ENCODE peak calls at places on chromosomes 13 and 19, in ten cellular contexts. T, A, Z, Q, B, W, F, S, K and N are unnamed samples.
A peak's percentile ranks its signal among the peaks of the same experiment; 100 is the strongest.

GRCh38 chr13:110706570-110707378 is 858 bp upstream of the CARS2 start:
- DNase-seq in F (no peak), S (no peak), W (no peak), K (no peak), B (no peak), A (no peak), Z (no peak), T (no peak), Q (no peak), N (no peak)

GRCh38 chr13:73038064-73038463 is 20.7 kb upstream of the KLF5 start:
- DNase-seq in S (no peak), B (no peak), Q (no peak), T (no peak), Z (no peak), A (no peak), K (no peak), W (no peak), F (no peak), N (no peak)

GRCh38 chr19:2235396-2236284 is 489 bp downstream of the PLEKHJ1 start:
- DNase-seq in B (no peak), F (no peak), Z (no peak), W (peak; percentile 79), K (no peak), Q (no peak), S (peak; percentile 58), T (peak; percentile 86), A (no peak), N (no peak)

GRCh38 chr13:112229992-112230872 is 145.9 kb upstream of the SPACA7 start:
- DNase-seq in Q (no peak), K (no peak), Z (no peak), F (no peak), B (no peak), W (no peak), A (no peak), T (no peak), S (no peak), N (no peak)

GRCh38 chr19:17555929-17556813 is 722 bp downstream of the COLGALT1 start:
- DNase-seq in Z (peak; percentile 43), K (peak; percentile 59), S (peak; percentile 74), B (no peak), Q (peak; percentile 77), T (peak; percentile 81), F (no peak), W (peak; percentile 69), A (no peak), N (no peak)

GRCh38 chr19:2096543-2097329 is at the start of gene IZUMO4:
- DNase-seq in K (peak; percentile 98), T (peak; percentile 100), B (peak; percentile 94), Q (peak; percentile 100), Z (peak; percentile 98), S (peak; percentile 99), W (peak; percentile 100), A (peak; percentile 82), F (peak; percentile 99), N (peak; percentile 100)

GRCh38 chr13:20383058-20383457 is 142.6 kb downstream of the CRYL1 start:
- DNase-seq in W (no peak), T (no peak), K (no peak), A (no peak), F (no peak), Z (no peak), S (no peak), Q (no peak), B (no peak), N (no peak)

GRCh38 chr13:48858523-48858922 is 117.2 kb upstream of the FNDC3A start:
- DNase-seq in Z (no peak), F (peak; percentile 24), W (no peak), S (peak; percentile 28), T (no peak), B (no peak), Q (no peak), K (no peak), A (no peak), N (no peak)

GRCh38 chr19:49492573-49493411 is 3.4 kb upstream of the RPS11 start:
- DNase-seq in W (no peak), Q (no peak), F (no peak), B (no peak), S (no peak), A (no peak), K (no peak), T (no peak), Z (no peak), N (no peak)

GRCh38 chr13:106274551-106275208 is 260.8 kb downstream of the EFNB2 start:
- DNase-seq in S (no peak), A (no peak), K (no peak), T (no peak), B (no peak), Q (no peak), F (no peak), Z (no peak), W (no peak), N (no peak)

GRCh38 chr13:29516880-29517279 is 78.6 kb downstream of the SLC7A1 start:
- DNase-seq in K (no peak), W (no peak), F (no peak), A (no peak), Z (no peak), S (no peak), B (no peak), T (no peak), Q (no peak), N (no peak)

GRCh38 chr19:47637550-47637949 is 28.6 kb downstream of the BICRA start:
- DNase-seq in K (no peak), T (no peak), B (no peak), Z (no peak), Q (no peak), A (no peak), W (no peak), S (no peak), F (no peak), N (no peak)

GRCh38 chr13:99366075-99366987 is 59.1 kb upstream of the GPR183 start:
- DNase-seq in W (no peak), S (no peak), K (no peak), F (no peak), B (no peak), T (no peak), Q (no peak), A (no peak), Z (no peak), N (no peak)

GRCh38 chr19:1608414-1609391 is 3.4 kb upstream of the UQCR11 start:
- DNase-seq in F (no peak), Q (no peak), B (no peak), Z (no peak), K (no peak), T (no peak), S (peak; percentile 32), W (no peak), A (no peak), N (no peak)

GRCh38 chr13:87147076-87147475 is 524.1 kb upstream of the SLITRK5 start:
- DNase-seq in K (no peak), Q (no peak), S (no peak), F (no peak), A (no peak), W (no peak), T (no peak), Z (no peak), B (no peak), N (no peak)

GRCh38 chr13:78732445-78733017 is 73.6 kb upstream of the OBI1 start:
- DNase-seq in W (no peak), T (no peak), Q (no peak), Z (no peak), A (no peak), S (no peak), B (no peak), F (no peak), K (no peak), N (no peak)

DNA sequence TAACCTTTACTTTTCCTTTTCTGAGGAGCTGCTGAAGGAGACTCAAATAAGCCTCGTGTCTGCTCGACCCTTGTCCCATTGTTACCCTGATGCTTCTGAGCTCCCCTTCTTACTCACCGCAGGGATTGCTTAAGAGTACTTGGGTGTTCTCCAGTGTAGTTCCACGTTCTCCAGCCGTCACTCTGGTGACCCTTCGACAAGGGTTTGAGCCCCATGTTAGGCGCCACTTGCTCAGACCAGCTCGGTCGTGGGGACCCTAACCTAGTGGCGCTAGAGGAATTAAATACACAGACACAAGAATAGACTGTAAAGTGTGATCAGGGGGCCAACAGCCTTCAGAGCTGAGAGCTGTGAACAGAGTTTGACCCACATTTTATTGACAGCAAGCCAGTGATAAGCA is 10.3 kb downstream of the ZNF480 start:
- DNase-seq in A (no peak), F (no peak), S (no peak), B (no peak), K (no peak), Z (no peak), T (no peak), Q (no peak), W (no peak), N (no peak)
- TF ChIP-seq EP300 in A (no peak), F (no peak), S (no peak), B (no peak), K (no peak), Z (no peak), T (no peak), Q (no peak), W (no peak), N (no peak)

GRCh38 chr19:12656899-12657571 is 9.5 kb downstream of the MAN2B1 start:
- DNase-seq in B (peak; percentile 91), K (peak; percentile 74), F (no peak), A (no peak), S (peak; percentile 86), Q (no peak), W (no peak), T (no peak), Z (no peak), N (peak; percentile 75)
- TF ChIP-seq EP300 in B (no peak), K (no peak), F (no peak), A (no peak), S (no peak), Q (no peak), W (no peak), T (no peak), Z (no peak), N (no peak)

GRCh38 chr19:45717983-45718650 is 12.6 kb downstream of the FBXO46 start:
- DNase-seq in F (no peak), T (no peak), S (no peak), A (no peak), W (no peak), Z (no peak), K (no peak), Q (no peak), B (no peak), N (no peak)
- TF ChIP-seq EP300 in F (no peak), T (no peak), S (no peak), A (no peak), W (no peak), Z (no peak), K (no peak), Q (no peak), B (no peak), N (no peak)

DNA sequence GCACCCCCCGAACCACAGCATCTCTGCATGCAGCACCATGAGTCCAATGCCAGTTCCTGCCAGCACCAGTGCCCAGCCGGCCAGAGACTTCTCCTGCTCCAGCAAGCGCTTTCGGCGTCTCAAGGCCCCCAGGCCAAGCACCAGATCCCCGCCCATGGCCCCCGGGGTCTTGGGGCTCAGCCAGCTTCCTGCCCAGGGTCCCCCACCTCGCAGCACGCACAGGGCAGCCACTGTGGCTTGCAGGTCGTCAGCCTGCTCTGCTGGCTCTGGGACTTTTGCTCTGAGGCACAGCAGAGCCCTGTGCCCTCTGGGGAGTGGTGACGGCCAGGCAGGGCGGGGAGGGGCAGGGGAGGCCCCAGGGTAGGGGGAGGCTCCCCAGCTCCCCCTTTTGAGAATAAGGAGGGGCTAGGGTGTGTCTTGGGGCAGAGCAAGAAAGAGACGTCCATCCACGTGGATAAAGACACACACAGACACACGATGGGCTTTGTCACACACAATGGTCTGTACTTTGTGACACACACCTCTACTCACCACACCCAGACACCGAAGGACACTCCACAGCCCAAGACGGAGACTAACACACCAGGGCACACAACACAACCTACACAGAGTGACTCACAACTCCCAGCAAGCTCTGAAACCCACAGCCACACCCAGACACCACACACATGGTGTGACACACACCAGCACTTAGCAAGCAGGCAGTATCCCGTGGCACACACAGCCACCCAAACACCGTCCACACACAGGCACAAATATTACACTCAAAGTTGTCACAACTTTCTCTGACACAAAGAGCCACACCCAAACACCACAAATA is at the start of gene KCNN4:
- DNase-seq in T (peak; percentile 88), S (no peak), K (peak; percentile 78), W (peak; percentile 57), B (no peak), Z (no peak), Q (no peak), A (peak; percentile 77), F (no peak), N (peak; percentile 79)
- TF ChIP-seq EP300 in T (no peak), S (no peak), K (no peak), W (no peak), B (no peak), Z (no peak), Q (no peak), A (no peak), F (no peak), N (no peak)